ENCODE peak calls at places on chromosomes 7 and 10, in five cellular contexts. Q is GM12891, H is HepG2, U is GM12878, X is K562. R is an unnamed sample.
A peak's percentile ranks its signal among the peaks of the same experiment; 100 is the strongest.

GRCh38 chr7:130995252-130996081 is 261.5 kb upstream of the KLF14 start:
- DNase-seq in Q (no peak), H (no peak), U (no peak), X (no peak), R (no peak)

GRCh38 chr7:132800522-132800921 is 224.3 kb upstream of the PLXNA4 start:
- DNase-seq in Q (no peak), H (no peak), U (no peak), X (no peak), R (no peak)

GRCh38 chr10:89515031-89515841 is 20.2 kb downstream of the SLC16A12 start:
- DNase-seq in Q (no peak), H (no peak), U (no peak), X (no peak), R (no peak)

GRCh38 chr7:32921896-32922295 is 30.3 kb upstream of the KBTBD2 start:
- DNase-seq in Q (no peak), H (no peak), U (no peak), X (no peak), R (no peak)

GRCh38 chr10:96321822-96322221 is 17.6 kb downstream of the DNTT start:
- DNase-seq in Q (no peak), H (no peak), U (no peak), X (no peak), R (no peak)

GRCh38 chr7:29765392-29765979 is 40.8 kb upstream of the WIPF3 start:
- DNase-seq in Q (no peak), H (no peak), U (no peak), X (no peak), R (no peak)

GRCh38 chr7:156069897-156070296 is 257.6 kb upstream of the SHH start:
- DNase-seq in Q (no peak), H (no peak), U (no peak), X (no peak), R (no peak)

GRCh38 chr7:157409149-157409752 is 72.4 kb downstream of the DNAJB6 start:
- DNase-seq in Q (no peak), H (no peak), U (no peak), X (peak; percentile 43), R (no peak)

GRCh38 chr10:97428572-97428981 is 2.6 kb downstream of the PGAM1 start:
- DNase-seq in Q (no peak), H (no peak), U (no peak), X (no peak), R (no peak)

GRCh38 chr10:78454123-78454645 is 420.5 kb downstream of the RPS24 start:
- DNase-seq in Q (no peak), H (no peak), U (no peak), X (no peak), R (no peak)
- TF ChIP-seq POLR2A in Q (no peak), H (no peak), U (no peak), X (no peak), R (no peak)

GRCh38 chr7:10579561-10579960 is 394.1 kb upstream of the PHF14 start:
- DNase-seq in Q (no peak), H (no peak), U (no peak), X (no peak), R (no peak)
- TF ChIP-seq TAF1 in Q (no peak), H (no peak), U (no peak), X (no peak), R (no peak)

GRCh38 chr7:74658171-74659004 is 870 bp downstream of the GTF2I start:
- DNase-seq in Q (peak; percentile 79), H (peak; percentile 86), U (no peak), X (peak; percentile 97), R (peak; percentile 88)
- TF ChIP-seq POLR2AphosphoS5 in Q (no peak), H (no peak), U (no peak), X (no peak), R (no peak)

GRCh38 chr10:123132576-123133477 is 2.9 kb upstream of the HMX3 start:
- DNase-seq in Q (peak; percentile 69), H (peak; percentile 72), U (peak; percentile 40), X (peak; percentile 69), R (peak; percentile 80)
- TF ChIP-seq POLR2A in Q (peak; percentile 32), H (no peak), U (no peak), X (no peak), R (no peak)